ENCODE peak calls at places on chromosomes 5 and 9, in ten cellular contexts. O is Peyer's patch; R is bronchial epithelial cell; W is endothelial cell; I is H9; Y is activated CD8-positive, alpha-beta T cell treated with anti-CD3 and anti-CD28 coated beads for 36 hours; T is fibroblast of pulmonary artery; X is A549; F is B cell; J is glutamatergic neuron. P is an unnamed sample.

GRCh38 chr9:21709464-21710058 is 92.9 kb upstream of the MTAP start:
- DNase-seq in O (peak), R (peak), W (peak), I (peak), Y (peak), T (peak), X (peak), F (peak), J (peak), P (no peak)

GRCh38 chr5:149940941-149941644 is 3.5 kb downstream of the PDE6A start:
- DNase-seq in O (no peak), R (no peak), W (no peak), I (no peak), Y (no peak), T (no peak), X (no peak), F (no peak), J (no peak), P (no peak)

GRCh38 chr5:143456952-143457547 is 53.6 kb upstream of the NR3C1 start:
- DNase-seq in O (no peak), R (peak), W (no peak), I (no peak), Y (no peak), T (peak), X (peak), F (no peak), J (no peak), P (no peak)

GRCh38 chr5:80736730-80737129 is 81.9 kb upstream of the DHFR start:
- DNase-seq in O (no peak), R (peak), W (no peak), I (no peak), Y (no peak), T (no peak), X (peak), F (no peak), J (no peak), P (no peak)

GRCh38 chr5:59863777-59864176 is 29.7 kb downstream of the PDE4D start:
- DNase-seq in O (no peak), R (no peak), W (no peak), I (no peak), Y (no peak), T (no peak), X (no peak), F (no peak), J (no peak), P (no peak)

GRCh38 chr5:72065751-72066255 is 41.5 kb upstream of the MAP1B start:
- DNase-seq in O (no peak), R (no peak), W (peak), I (peak), Y (no peak), T (peak), X (peak), F (no peak), J (peak), P (no peak)

GRCh38 chr9:18976368-18977238 is 56.4 kb downstream of the SAXO1 start:
- DNase-seq in O (no peak), R (peak), W (no peak), I (no peak), Y (no peak), T (peak), X (no peak), F (no peak), J (no peak), P (no peak)

GRCh38 chr5:56703962-56704361 is 111.4 kb upstream of the MAP3K1 start:
- DNase-seq in O (no peak), R (no peak), W (no peak), I (no peak), Y (no peak), T (no peak), X (no peak), F (no peak), J (no peak), P (no peak)

GRCh38 chr9:134895849-134896833 is 15.5 kb downstream of the FCN2 start:
- DNase-seq in O (peak), R (peak), W (no peak), I (no peak), Y (peak), T (peak), X (peak), F (no peak), J (no peak), P (no peak)

GRCh38 chr5:40166757-40167156 is 513.0 kb upstream of the PTGER4 start:
- DNase-seq in O (no peak), R (peak), W (no peak), I (no peak), Y (no peak), T (peak), X (no peak), F (no peak), J (no peak), P (no peak)

GRCh38 chr5:172358345-172358744 is 74.8 kb upstream of the UBTD2 start:
- DNase-seq in O (no peak), R (no peak), W (no peak), I (no peak), Y (no peak), T (no peak), X (no peak), F (no peak), J (no peak), P (no peak)

GRCh38 chr5:62785588-62785987 is 207.0 kb downstream of the LRRC70 start:
- DNase-seq in O (no peak), R (no peak), W (no peak), I (no peak), Y (no peak), T (no peak), X (no peak), F (no peak), J (no peak), P (no peak)

GRCh38 chr5:10248378-10249260 is 1.1 kb downstream of the ATPSCKMT start:
- DNase-seq in O (no peak), R (no peak), W (no peak), I (no peak), Y (peak), T (no peak), X (no peak), F (no peak), J (no peak), P (no peak)

GRCh38 chr5:168699002-168699401 is 119.8 kb upstream of the PANK3 start:
- DNase-seq in O (no peak), R (no peak), W (no peak), I (no peak), Y (no peak), T (no peak), X (no peak), F (no peak), J (no peak), P (no peak)

GRCh38 chr5:127564002-127564769 is 46.7 kb downstream of the PRRC1 start:
- DNase-seq in O (peak), R (peak), W (peak), I (no peak), Y (peak), T (peak), X (peak), F (peak), J (no peak), P (no peak)

GRCh38 chr5:93677344-93678021 is 63.9 kb downstream of the POU5F2 start:
- DNase-seq in O (no peak), R (peak), W (peak), I (peak), Y (no peak), T (peak), X (no peak), F (no peak), J (peak), P (no peak)

GRCh38 chr5:24681106-24681505 is 36.3 kb upstream of the CDH10 start:
- DNase-seq in O (no peak), R (no peak), W (no peak), I (no peak), Y (no peak), T (no peak), X (no peak), F (no peak), J (no peak), P (no peak)

GRCh38 chr9:110668528-110669167 is at the start of gene MUSK:
- DNase-seq in O (no peak), R (no peak), W (no peak), I (no peak), Y (no peak), T (no peak), X (no peak), F (no peak), J (no peak), P (no peak)

DNA sequence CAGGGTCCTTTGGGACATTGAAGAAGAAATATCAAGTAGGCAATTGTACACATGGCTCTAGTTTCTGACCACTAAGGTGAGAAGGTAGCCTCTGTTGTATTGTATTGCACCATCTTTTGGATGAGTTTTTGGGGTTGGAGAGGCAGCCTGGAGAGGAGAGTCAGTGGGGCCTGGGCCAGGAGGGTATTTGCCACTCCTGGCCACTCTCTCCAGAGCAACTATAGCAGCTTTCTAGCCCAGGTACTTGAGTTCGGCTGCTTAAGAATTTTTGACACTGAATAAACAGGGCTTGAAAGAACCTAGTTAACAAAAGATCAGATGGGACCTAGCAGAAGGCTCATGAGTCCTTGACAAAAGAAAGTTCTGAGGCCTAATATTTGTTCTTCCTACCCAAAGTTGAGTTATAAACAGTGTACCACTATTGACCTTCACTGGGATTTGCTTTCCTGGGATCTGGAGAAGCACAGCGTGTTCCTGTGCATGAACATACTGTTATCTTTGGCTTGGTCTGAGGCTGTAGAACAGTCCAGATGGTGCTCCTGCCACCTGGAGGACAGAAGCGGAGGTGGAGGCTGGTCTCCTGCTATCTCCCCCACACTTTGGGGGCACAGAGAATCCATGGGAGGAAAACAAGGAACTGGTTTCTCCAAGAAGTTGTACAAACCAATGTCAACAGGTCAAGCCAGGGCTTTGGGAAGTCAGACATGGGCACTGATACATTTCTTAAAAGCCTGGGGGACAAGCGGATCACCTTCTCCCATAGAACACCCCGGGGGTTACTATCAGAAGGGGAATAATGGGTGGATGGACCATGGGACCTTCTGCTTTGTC is 110.4 kb upstream of the LIFR start:
- DNase-seq in O (no peak), R (peak), W (peak), I (peak), Y (peak), T (peak), X (peak), F (no peak), J (no peak), P (no peak)
- TF ChIP-seq CTCF in O (peak), R (peak), W (peak), I (peak), Y (no peak), T (peak), X (peak), F (no peak), J (no peak), P (no peak)

GRCh38 chr5:66861402-66861801 is 265.2 kb downstream of the MAST4 start:
- DNase-seq in O (no peak), R (no peak), W (no peak), I (no peak), Y (no peak), T (no peak), X (no peak), F (no peak), J (no peak), P (no peak)
- TF ChIP-seq CTCF in O (no peak), R (no peak), W (no peak), I (no peak), Y (no peak), T (no peak), X (no peak), F (no peak), J (no peak), P (no peak)

GRCh38 chr9:87500491-87500890 is 2.8 kb downstream of the DAPK1 start:
- DNase-seq in O (no peak), R (no peak), W (no peak), I (no peak), Y (peak), T (no peak), X (peak), F (no peak), J (no peak), P (no peak)
- TF ChIP-seq CTCF in O (no peak), R (no peak), W (no peak), I (no peak), Y (no peak), T (peak), X (peak), F (no peak), J (no peak), P (peak)

DNA sequence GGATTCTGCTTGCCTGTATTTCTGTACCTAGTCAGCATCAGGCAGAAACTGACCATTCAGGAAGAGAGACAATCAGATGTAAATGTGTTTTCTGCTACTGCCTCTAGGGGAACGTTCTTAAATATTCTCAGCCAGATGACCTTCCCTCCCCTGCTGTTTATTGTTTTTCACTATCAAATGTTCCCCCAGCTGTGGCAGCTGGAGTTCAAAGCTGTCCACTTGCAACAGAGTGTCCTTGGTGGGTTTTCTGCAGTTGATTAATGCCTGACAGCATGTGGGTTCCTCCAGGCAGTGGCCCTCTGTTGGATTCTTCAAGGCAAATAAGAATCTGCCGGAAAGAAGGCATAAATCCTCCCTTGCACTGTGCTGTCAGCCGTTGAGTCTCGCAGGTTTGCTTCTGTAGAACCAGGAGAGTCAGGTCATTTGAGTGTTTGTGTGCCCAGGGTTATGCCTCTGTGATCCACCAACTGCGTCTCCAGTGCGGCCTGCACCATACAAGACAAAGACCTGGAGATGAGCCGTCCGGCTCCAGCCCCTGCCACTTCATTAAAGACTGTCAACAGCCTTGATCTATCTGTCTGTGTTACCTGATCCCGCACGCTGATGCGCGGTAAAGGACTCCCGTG is 203.4 kb downstream of the GADD45G start:
- DNase-seq in O (no peak), R (no peak), W (no peak), I (no peak), Y (no peak), T (peak), X (no peak), F (no peak), J (no peak), P (no peak)
- TF ChIP-seq CTCF in O (no peak), R (no peak), W (no peak), I (peak), Y (no peak), T (peak), X (no peak), F (no peak), J (peak), P (no peak)

GRCh38 chr5:135186662-135187522 is 152.9 kb upstream of the PITX1 start:
- DNase-seq in O (no peak), R (peak), W (no peak), I (no peak), Y (no peak), T (no peak), X (peak), F (no peak), J (no peak), P (no peak)
- TF ChIP-seq CTCF in O (no peak), R (peak), W (no peak), I (no peak), Y (no peak), T (no peak), X (no peak), F (no peak), J (no peak), P (no peak)

DNA sequence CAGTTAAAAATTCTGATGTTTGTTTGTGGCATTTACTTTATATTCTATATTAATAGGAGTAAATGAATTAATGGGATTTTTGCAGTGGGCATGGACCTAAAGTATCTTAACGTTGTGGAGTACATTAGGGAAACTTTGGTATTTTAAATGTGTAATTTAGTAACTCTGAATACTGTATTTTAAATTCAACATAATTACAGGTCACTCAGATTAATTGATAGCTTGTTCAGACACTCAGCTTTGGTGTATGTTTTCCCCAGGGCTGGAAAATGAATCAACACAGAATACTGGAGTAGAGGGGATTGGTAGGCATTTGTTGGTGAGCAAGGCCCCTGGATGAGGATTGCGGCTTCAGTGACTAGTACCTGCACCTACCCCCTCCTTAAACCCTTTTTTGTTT is 117.5 kb downstream of the TRIO start:
- DNase-seq in O (no peak), R (no peak), W (no peak), I (no peak), Y (no peak), T (no peak), X (no peak), F (no peak), J (no peak), P (no peak)
- TF ChIP-seq CTCF in O (no peak), R (no peak), W (no peak), I (no peak), Y (no peak), T (no peak), X (no peak), F (no peak), J (no peak), P (no peak)

GRCh38 chr5:44935262-44935661 is 126.5 kb downstream of the MRPS30 start:
- DNase-seq in O (no peak), R (peak), W (peak), I (peak), Y (no peak), T (no peak), X (peak), F (no peak), J (no peak), P (no peak)
- TF ChIP-seq CTCF in O (no peak), R (no peak), W (no peak), I (peak), Y (no peak), T (no peak), X (no peak), F (no peak), J (no peak), P (no peak)

P was measured in CD14-positive monocyte.